ENCODE peak calls at places on chromosomes 11 and 22, in six cellular contexts. One of them, this sample, is unnamed.
A peak's percentile ranks its signal among the peaks of the same experiment; 100 is the strongest.

GRCh38 chr22:30552719-30553118 is 6.2 kb upstream of the SEC14L6 start:
- DNase-seq in activated T-helper 9 cell treated with anti-CD3 and anti-CD28 coated beads, Interleukin-2, amount 50 U/mL, for 16 hours: no peak
- DNase-seq in caudate nucleus: no peak
- DNase-seq in progenitor cell of endocrine pancreas: no peak
- DNase-seq in stomach: no peak
- DNase-seq in cardiac fibroblast: no peak
- DNase-seq in this sample: no peak

GRCh38 chr11:1753426-1754305 is 3.3 kb upstream of the IFITM10 start:
- DNase-seq in activated T-helper 9 cell treated with anti-CD3 and anti-CD28 coated beads, Interleukin-2, amount 50 U/mL, for 16 hours: no peak
- DNase-seq in stomach: no peak
- DNase-seq in caudate nucleus: no peak
- DNase-seq in progenitor cell of endocrine pancreas: no peak
- DNase-seq in cardiac fibroblast: no peak
- DNase-seq in this sample: no peak

GRCh38 chr22:48605856-48606255 is 1221.8 kb downstream of the BRD1 start:
- DNase-seq in cardiac fibroblast: no peak
- DNase-seq in activated T-helper 9 cell treated with anti-CD3 and anti-CD28 coated beads, Interleukin-2, amount 50 U/mL, for 16 hours: no peak
- DNase-seq in stomach: no peak
- DNase-seq in caudate nucleus: no peak
- DNase-seq in progenitor cell of endocrine pancreas: no peak
- DNase-seq in this sample: peak; percentile 94

GRCh38 chr11:108703916-108704315 is 39.0 kb downstream of the DDX10 start:
- DNase-seq in caudate nucleus: no peak
- DNase-seq in progenitor cell of endocrine pancreas: no peak
- DNase-seq in cardiac fibroblast: no peak
- DNase-seq in stomach: no peak
- DNase-seq in activated T-helper 9 cell treated with anti-CD3 and anti-CD28 coated beads, Interleukin-2, amount 50 U/mL, for 16 hours: no peak
- DNase-seq in this sample: no peak

GRCh38 chr11:124602193-124602592 is 9.0 kb upstream of the PANX3 start:
- DNase-seq in stomach: no peak
- DNase-seq in activated T-helper 9 cell treated with anti-CD3 and anti-CD28 coated beads, Interleukin-2, amount 50 U/mL, for 16 hours: no peak
- DNase-seq in caudate nucleus: no peak
- DNase-seq in cardiac fibroblast: peak; percentile 80
- DNase-seq in progenitor cell of endocrine pancreas: no peak
- DNase-seq in this sample: no peak

GRCh38 chr11:111123463-111124398 is 121.8 kb upstream of the POU2AF2 start:
- DNase-seq in activated T-helper 9 cell treated with anti-CD3 and anti-CD28 coated beads, Interleukin-2, amount 50 U/mL, for 16 hours: no peak
- DNase-seq in stomach: no peak
- DNase-seq in progenitor cell of endocrine pancreas: no peak
- DNase-seq in cardiac fibroblast: no peak
- DNase-seq in caudate nucleus: no peak
- DNase-seq in this sample: no peak

GRCh38 chr11:131185915-131186314 is 184.5 kb upstream of the NTM start:
- DNase-seq in caudate nucleus: no peak
- DNase-seq in progenitor cell of endocrine pancreas: no peak
- DNase-seq in cardiac fibroblast: no peak
- DNase-seq in activated T-helper 9 cell treated with anti-CD3 and anti-CD28 coated beads, Interleukin-2, amount 50 U/mL, for 16 hours: no peak
- DNase-seq in stomach: no peak
- DNase-seq in this sample: no peak

GRCh38 chr11:66467034-66467659 is 442 bp downstream of the PELI3 start:
- DNase-seq in caudate nucleus: no peak
- DNase-seq in stomach: peak; percentile 48
- DNase-seq in cardiac fibroblast: peak; percentile 13
- DNase-seq in progenitor cell of endocrine pancreas: peak; percentile 49
- DNase-seq in activated T-helper 9 cell treated with anti-CD3 and anti-CD28 coated beads, Interleukin-2, amount 50 U/mL, for 16 hours: no peak
- DNase-seq in this sample: peak; percentile 66

GRCh38 chr22:42065408-42066132 is 5.0 kb downstream of the NAGA start:
- DNase-seq in cardiac fibroblast: no peak
- DNase-seq in caudate nucleus: no peak
- DNase-seq in activated T-helper 9 cell treated with anti-CD3 and anti-CD28 coated beads, Interleukin-2, amount 50 U/mL, for 16 hours: no peak
- DNase-seq in stomach: no peak
- DNase-seq in progenitor cell of endocrine pancreas: no peak
- DNase-seq in this sample: no peak

GRCh38 chr22:44666207-44666585 is 35.8 kb upstream of the PRR5 start:
- DNase-seq in cardiac fibroblast: no peak
- DNase-seq in progenitor cell of endocrine pancreas: no peak
- DNase-seq in stomach: no peak
- DNase-seq in activated T-helper 9 cell treated with anti-CD3 and anti-CD28 coated beads, Interleukin-2, amount 50 U/mL, for 16 hours: no peak
- DNase-seq in caudate nucleus: no peak
- DNase-seq in this sample: no peak